ENCODE peak calls at places on chromosomes 4 and X, in eight cellular contexts. One of them, this sample, is unnamed.

GRCh38 chrX:154526901-154527675 is 11.1 kb upstream of the FAM3A start:
- DNase-seq in left ventricle myocardium inferior: peak; percentile 78
- DNase-seq in heart right ventricle: peak; percentile 82
- DNase-seq in osteoblast: peak; percentile 88
- DNase-seq in pancreas: peak; percentile 79
- DNase-seq in K562: peak; percentile 72
- DNase-seq in RWPE2: no peak
- DNase-seq in PC-9: peak; percentile 83
- DNase-seq in this sample: peak; percentile 93

GRCh38 chrX:135396109-135396508 is 25.6 kb upstream of the SMIM10L2A start:
- DNase-seq in left ventricle myocardium inferior: no peak
- DNase-seq in heart right ventricle: no peak
- DNase-seq in osteoblast: peak; percentile 58
- DNase-seq in pancreas: no peak
- DNase-seq in K562: no peak
- DNase-seq in RWPE2: no peak
- DNase-seq in PC-9: no peak
- DNase-seq in this sample: no peak

GRCh38 chrX:86012188-86012587 is 35.2 kb downstream of the CHM start:
- DNase-seq in left ventricle myocardium inferior: no peak
- DNase-seq in heart right ventricle: no peak
- DNase-seq in osteoblast: no peak
- DNase-seq in pancreas: no peak
- DNase-seq in K562: no peak
- DNase-seq in RWPE2: no peak
- DNase-seq in PC-9: no peak
- DNase-seq in this sample: no peak

GRCh38 chrX:153903238-153903980 is 1.1 kb upstream of the AVPR2 start:
- DNase-seq in left ventricle myocardium inferior: no peak
- DNase-seq in heart right ventricle: no peak
- DNase-seq in osteoblast: no peak
- DNase-seq in pancreas: peak; percentile 53
- DNase-seq in K562: no peak
- DNase-seq in RWPE2: peak; percentile 16
- DNase-seq in PC-9: no peak
- DNase-seq in this sample: no peak

GRCh38 chr4:41176357-41176756 is 38.0 kb downstream of the APBB2 start:
- DNase-seq in left ventricle myocardium inferior: no peak
- DNase-seq in heart right ventricle: no peak
- DNase-seq in osteoblast: no peak
- DNase-seq in pancreas: no peak
- DNase-seq in K562: no peak
- DNase-seq in RWPE2: no peak
- DNase-seq in PC-9: no peak
- DNase-seq in this sample: no peak

GRCh38 chr4:10667651-10668341 is 16.8 kb downstream of the CLNK start:
- DNase-seq in left ventricle myocardium inferior: no peak
- DNase-seq in heart right ventricle: no peak
- DNase-seq in osteoblast: no peak
- DNase-seq in pancreas: no peak
- DNase-seq in K562: no peak
- DNase-seq in RWPE2: no peak
- DNase-seq in PC-9: no peak
- DNase-seq in this sample: no peak

GRCh38 chr4:33162122-33162521 is 2442.0 kb downstream of the PCDH7 start:
- DNase-seq in left ventricle myocardium inferior: no peak
- DNase-seq in heart right ventricle: no peak
- DNase-seq in osteoblast: no peak
- DNase-seq in pancreas: no peak
- DNase-seq in K562: no peak
- DNase-seq in RWPE2: no peak
- DNase-seq in PC-9: no peak
- DNase-seq in this sample: no peak

GRCh38 chrX:20181563-20182329 is 40.1 kb upstream of the EIF1AX start:
- DNase-seq in left ventricle myocardium inferior: no peak
- DNase-seq in heart right ventricle: no peak
- DNase-seq in osteoblast: no peak
- DNase-seq in pancreas: no peak
- DNase-seq in K562: no peak
- DNase-seq in RWPE2: no peak
- DNase-seq in PC-9: no peak
- DNase-seq in this sample: no peak

GRCh38 chrX:120456973-120457372 is 12.1 kb downstream of the LAMP2 start:
- DNase-seq in left ventricle myocardium inferior: no peak
- DNase-seq in heart right ventricle: no peak
- DNase-seq in osteoblast: no peak
- DNase-seq in pancreas: no peak
- DNase-seq in K562: peak; percentile 21
- DNase-seq in RWPE2: no peak
- DNase-seq in PC-9: no peak
- DNase-seq in this sample: no peak

GRCh38 chr4:123361195-123361861 is 35.3 kb upstream of the SPRY1 start:
- DNase-seq in left ventricle myocardium inferior: no peak
- DNase-seq in heart right ventricle: no peak
- DNase-seq in osteoblast: no peak
- DNase-seq in pancreas: no peak
- DNase-seq in K562: no peak
- DNase-seq in RWPE2: no peak
- DNase-seq in PC-9: no peak
- DNase-seq in this sample: no peak

GRCh38 chrX:53284684-53285447 is 3.5 kb upstream of the IQSEC2 start:
- DNase-seq in left ventricle myocardium inferior: peak; percentile 56
- DNase-seq in heart right ventricle: peak; percentile 40
- DNase-seq in osteoblast: no peak
- DNase-seq in pancreas: peak; percentile 83
- DNase-seq in K562: peak; percentile 78
- DNase-seq in RWPE2: no peak
- DNase-seq in PC-9: peak; percentile 62
- DNase-seq in this sample: peak; percentile 66

GRCh38 chr4:186827542-186827887 is 103.9 kb upstream of the FAT1 start:
- DNase-seq in left ventricle myocardium inferior: no peak
- DNase-seq in heart right ventricle: no peak
- DNase-seq in osteoblast: peak; percentile 1
- DNase-seq in pancreas: no peak
- DNase-seq in K562: no peak
- DNase-seq in RWPE2: no peak
- DNase-seq in PC-9: no peak
- DNase-seq in this sample: no peak

GRCh38 chrX:84258708-84259107 is 70.7 kb upstream of the RPS6KA6 start:
- DNase-seq in left ventricle myocardium inferior: no peak
- DNase-seq in heart right ventricle: no peak
- DNase-seq in osteoblast: no peak
- DNase-seq in pancreas: no peak
- DNase-seq in K562: no peak
- DNase-seq in RWPE2: no peak
- DNase-seq in PC-9: no peak
- DNase-seq in this sample: no peak

GRCh38 chrX:152824841-152825374 is 5.6 kb downstream of the CETN2 start:
- DNase-seq in left ventricle myocardium inferior: no peak
- DNase-seq in heart right ventricle: no peak
- DNase-seq in osteoblast: no peak
- DNase-seq in pancreas: no peak
- DNase-seq in K562: no peak
- DNase-seq in RWPE2: no peak
- DNase-seq in PC-9: no peak
- DNase-seq in this sample: no peak

GRCh38 chrX:50971390-50971789 is 60.9 kb downstream of the BMP15 start:
- DNase-seq in left ventricle myocardium inferior: no peak
- DNase-seq in heart right ventricle: no peak
- DNase-seq in osteoblast: no peak
- DNase-seq in pancreas: no peak
- DNase-seq in K562: no peak
- DNase-seq in RWPE2: no peak
- DNase-seq in PC-9: no peak
- DNase-seq in this sample: no peak

GRCh38 chr4:113591982-113592381 is 169.6 kb downstream of the CAMK2D start:
- DNase-seq in left ventricle myocardium inferior: no peak
- DNase-seq in heart right ventricle: no peak
- DNase-seq in osteoblast: peak; percentile 56
- DNase-seq in pancreas: no peak
- DNase-seq in K562: no peak
- DNase-seq in RWPE2: no peak
- DNase-seq in PC-9: no peak
- DNase-seq in this sample: no peak

GRCh38 chr4:183400035-183400434 is 44.4 kb upstream of the CDKN2AIP start:
- DNase-seq in left ventricle myocardium inferior: no peak
- DNase-seq in heart right ventricle: no peak
- DNase-seq in osteoblast: no peak
- DNase-seq in pancreas: no peak
- DNase-seq in K562: no peak
- DNase-seq in RWPE2: no peak
- DNase-seq in PC-9: no peak
- DNase-seq in this sample: no peak

GRCh38 chrX:85326234-85327059 is 53.0 kb downstream of the POF1B start:
- DNase-seq in left ventricle myocardium inferior: no peak
- DNase-seq in heart right ventricle: no peak
- DNase-seq in osteoblast: no peak
- DNase-seq in pancreas: peak; percentile 29
- DNase-seq in K562: no peak
- DNase-seq in RWPE2: peak; percentile 8
- DNase-seq in PC-9: no peak
- DNase-seq in this sample: no peak

GRCh38 chrX:23052324-23052723 is 52.6 kb downstream of the DDX53 start:
- DNase-seq in left ventricle myocardium inferior: no peak
- DNase-seq in heart right ventricle: no peak
- DNase-seq in osteoblast: no peak
- DNase-seq in pancreas: no peak
- DNase-seq in K562: no peak
- DNase-seq in RWPE2: no peak
- DNase-seq in PC-9: no peak
- DNase-seq in this sample: no peak

DNA sequence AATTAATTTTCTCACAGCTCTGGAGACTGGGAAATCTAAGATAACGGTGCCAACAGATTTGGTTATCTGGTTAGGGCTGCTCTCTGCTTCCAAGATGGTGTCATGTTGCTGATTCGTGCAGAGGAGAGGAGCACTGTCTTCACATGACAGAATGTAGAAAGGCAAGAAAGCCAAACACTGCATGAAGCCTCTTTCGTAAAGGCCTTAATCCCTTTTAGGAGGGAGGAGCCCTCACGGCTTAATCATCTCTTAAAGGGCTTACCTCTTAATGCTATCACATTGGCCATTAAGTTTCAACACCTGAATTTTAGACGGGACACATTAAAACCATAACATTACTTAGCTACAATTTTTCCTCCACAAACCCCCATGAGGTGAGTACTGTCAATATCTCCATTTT is 174.1 kb downstream of the COX18 start:
- DNase-seq in left ventricle myocardium inferior: no peak
- DNase-seq in heart right ventricle: no peak
- DNase-seq in osteoblast: no peak
- DNase-seq in pancreas: no peak
- DNase-seq in K562: no peak
- DNase-seq in RWPE2: no peak
- DNase-seq in PC-9: no peak
- DNase-seq in this sample: peak; percentile 42
- H3K27ac ChIP-seq in left ventricle myocardium inferior: peak overlapping the region; percentile 42
- H3K27ac ChIP-seq in heart right ventricle: no peak overlapping the region
- H3K27ac ChIP-seq in osteoblast: no peak overlapping the region
- H3K27ac ChIP-seq in pancreas: no peak overlapping the region
- H3K27ac ChIP-seq in K562: no peak overlapping the region
- H3K27ac ChIP-seq in RWPE2: no peak overlapping the region
- H3K27ac ChIP-seq in PC-9: no peak overlapping the region
- H3K27ac ChIP-seq in this sample: no peak overlapping the region

DNA sequence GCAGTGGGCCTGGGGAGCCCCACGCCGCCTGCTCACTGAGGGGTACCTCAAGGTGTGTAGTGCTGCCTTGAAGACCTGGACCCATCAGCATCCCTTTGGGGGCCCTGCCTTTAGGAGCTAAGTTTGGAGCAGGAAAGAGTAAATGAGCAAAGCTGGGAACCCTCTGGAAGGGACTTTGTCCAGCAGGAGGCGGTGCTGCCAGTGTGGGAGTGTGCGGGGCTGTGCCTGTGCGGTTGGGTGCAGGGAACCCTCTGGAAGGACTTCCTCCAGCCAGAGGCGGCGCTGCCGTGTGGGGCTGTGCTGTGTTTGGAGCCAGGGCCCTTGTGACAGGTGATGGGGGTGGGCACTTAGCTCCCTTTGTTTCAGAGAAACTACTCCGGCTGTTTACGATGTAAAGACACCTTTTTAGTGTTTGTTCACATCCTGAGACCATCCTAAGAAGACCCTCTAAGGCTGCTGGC is 25.8 kb downstream of the RGS12 start:
- DNase-seq in left ventricle myocardium inferior: no peak
- DNase-seq in heart right ventricle: no peak
- DNase-seq in osteoblast: no peak
- DNase-seq in pancreas: peak; percentile 34
- DNase-seq in K562: peak; percentile 49
- DNase-seq in RWPE2: no peak
- DNase-seq in PC-9: no peak
- DNase-seq in this sample: no peak
- TF ChIP-seq CTCF in left ventricle myocardium inferior: peak; percentile 12
- TF ChIP-seq CTCF in heart right ventricle: no peak
- TF ChIP-seq CTCF in osteoblast: peak; percentile 12
- TF ChIP-seq CTCF in pancreas: no peak
- TF ChIP-seq CTCF in K562: peak; percentile 96
- TF ChIP-seq CTCF in RWPE2: peak; percentile 8
- TF ChIP-seq CTCF in PC-9: no peak
- TF ChIP-seq CTCF in this sample: peak; percentile 55

GRCh38 chrX:21721175-21721574 is 36.7 kb downstream of the SMPX start:
- DNase-seq in left ventricle myocardium inferior: no peak
- DNase-seq in heart right ventricle: peak; percentile 7
- DNase-seq in osteoblast: no peak
- DNase-seq in pancreas: no peak
- DNase-seq in K562: no peak
- DNase-seq in RWPE2: no peak
- DNase-seq in PC-9: no peak
- DNase-seq in this sample: no peak

GRCh38 chrX:21711848-21712197 is 46.1 kb downstream of the SMPX start:
- DNase-seq in left ventricle myocardium inferior: no peak
- DNase-seq in heart right ventricle: no peak
- DNase-seq in osteoblast: no peak
- DNase-seq in pancreas: no peak
- DNase-seq in K562: no peak
- DNase-seq in RWPE2: no peak
- DNase-seq in PC-9: no peak
- DNase-seq in this sample: no peak

GRCh38 chrX:21717802-21718201 is 40.1 kb downstream of the SMPX start:
- DNase-seq in left ventricle myocardium inferior: no peak
- DNase-seq in heart right ventricle: no peak
- DNase-seq in osteoblast: no peak
- DNase-seq in pancreas: no peak
- DNase-seq in K562: no peak
- DNase-seq in RWPE2: no peak
- DNase-seq in PC-9: no peak
- DNase-seq in this sample: no peak

GRCh38 chrX:21711126-21711847 is 46.6 kb downstream of the SMPX start:
- DNase-seq in left ventricle myocardium inferior: peak; percentile 22
- DNase-seq in heart right ventricle: peak; percentile 37
- DNase-seq in osteoblast: no peak
- DNase-seq in pancreas: no peak
- DNase-seq in K562: no peak
- DNase-seq in RWPE2: no peak
- DNase-seq in PC-9: no peak
- DNase-seq in this sample: no peak

GRCh38 chrX:21715825-21716224 is 42.1 kb downstream of the SMPX start:
- DNase-seq in left ventricle myocardium inferior: no peak
- DNase-seq in heart right ventricle: no peak
- DNase-seq in osteoblast: no peak
- DNase-seq in pancreas: no peak
- DNase-seq in K562: no peak
- DNase-seq in RWPE2: no peak
- DNase-seq in PC-9: no peak
- DNase-seq in this sample: no peak
- H3K36me3 ChIP-seq in left ventricle myocardium inferior: no peaks in the 10 kb centered on the region
- H3K36me3 ChIP-seq in heart right ventricle: no peaks in the 10 kb centered on the region
- H3K36me3 ChIP-seq in osteoblast: no peaks in the 10 kb centered on the region
- H3K36me3 ChIP-seq in pancreas: no peaks in the 10 kb centered on the region
- H3K36me3 ChIP-seq in K562: no peaks in the 10 kb centered on the region
- H3K36me3 ChIP-seq in RWPE2: no peaks in the 10 kb centered on the region
- H3K36me3 ChIP-seq in PC-9: no peaks in the 10 kb centered on the region
- H3K36me3 ChIP-seq in this sample: no peaks in the 10 kb centered on the region

GRCh38 chr4:52714597-52715254 is 36.5 kb downstream of the ERVMER34-1 start:
- DNase-seq in left ventricle myocardium inferior: no peak
- DNase-seq in heart right ventricle: no peak
- DNase-seq in osteoblast: no peak
- DNase-seq in pancreas: no peak
- DNase-seq in K562: no peak
- DNase-seq in RWPE2: no peak
- DNase-seq in PC-9: no peak
- DNase-seq in this sample: no peak
- H3K27ac ChIP-seq in left ventricle myocardium inferior: peak overlapping the region; percentile 98
- H3K27ac ChIP-seq in heart right ventricle: no peak overlapping the region
- H3K27ac ChIP-seq in osteoblast: no peak overlapping the region
- H3K27ac ChIP-seq in pancreas: no peak overlapping the region
- H3K27ac ChIP-seq in K562: peak overlapping the region; percentile 93
- H3K27ac ChIP-seq in RWPE2: peak overlapping the region; percentile 55
- H3K27ac ChIP-seq in PC-9: peak overlapping the region; percentile 85
- H3K27ac ChIP-seq in this sample: no peak overlapping the region